ENCODE peak calls at places on chromosome 16, in nine cellular contexts. B is A549; V is T follicular helper cell; O is AG04450; J is caudate nucleus; P is CD8-positive, alpha-beta memory T cell; D is RPMI7951; E is stimulated activated naive B cell treated with anti-CD40 and anti-IgM and Interleukin-4, amounts not matched to agents 10 μg/mL and 1 μg/mL and 100 μg/mL, for 72 hours; L is COLO829. G is an unnamed sample.

GRCh38 chr16:67115649-67116048 is 5.9 kb downstream of the PHAF1 start:
- DNase-seq in B (peak), V (no peak), O (peak), J (no peak), P (no peak), D (peak), E (no peak), L (peak), G (peak)

GRCh38 chr16:21645261-21645721 is 7.1 kb downstream of the IGSF6 start:
- DNase-seq in B (no peak), V (no peak), O (no peak), J (no peak), P (peak), D (peak), E (no peak), L (peak), G (no peak)

GRCh38 chr16:64150193-64150592 is 971.7 kb downstream of the CDH11 start:
- DNase-seq in B (no peak), V (no peak), O (no peak), J (no peak), P (no peak), D (peak), E (no peak), L (no peak), G (no peak)

GRCh38 chr16:72517154-72517553 is 345.2 kb upstream of the PMFBP1 start:
- DNase-seq in B (no peak), V (no peak), O (no peak), J (no peak), P (no peak), D (no peak), E (no peak), L (no peak), G (no peak)

GRCh38 chr16:47308601-47309000 is 152.3 kb downstream of the ITFG1 start:
- DNase-seq in B (no peak), V (no peak), O (no peak), J (no peak), P (no peak), D (no peak), E (no peak), L (no peak), G (no peak)

GRCh38 chr16:66619036-66619435 is 14.5 kb downstream of the CMTM3 start:
- DNase-seq in B (no peak), V (no peak), O (no peak), J (no peak), P (no peak), D (peak), E (no peak), L (no peak), G (no peak)

GRCh38 chr16:83717814-83718213 is 90.0 kb upstream of the HSBP1 start:
- DNase-seq in B (no peak), V (no peak), O (no peak), J (peak), P (no peak), D (peak), E (no peak), L (peak), G (peak)

GRCh38 chr16:72939247-72939646 is 108.7 kb downstream of the ZFHX3 start:
- DNase-seq in B (peak), V (no peak), O (peak), J (no peak), P (no peak), D (peak), E (no peak), L (no peak), G (peak)

GRCh38 chr16:83118365-83118764 is 491.6 kb downstream of the CDH13 start:
- DNase-seq in B (no peak), V (no peak), O (no peak), J (no peak), P (no peak), D (peak), E (no peak), L (no peak), G (no peak)

GRCh38 chr16:13923703-13924298 is 3.8 kb downstream of the ERCC4 start:
- DNase-seq in B (peak), V (no peak), O (no peak), J (no peak), P (peak), D (peak), E (no peak), L (peak), G (no peak)

GRCh38 chr16:78035012-78035411 is 12.7 kb downstream of the CLEC3A start:
- DNase-seq in B (no peak), V (no peak), O (no peak), J (no peak), P (no peak), D (no peak), E (no peak), L (no peak), G (no peak)

GRCh38 chr16:54284319-54284930 is 2.2 kb downstream of the IRX3 start:
- DNase-seq in B (no peak), V (no peak), O (no peak), J (no peak), P (no peak), D (no peak), E (no peak), L (no peak), G (peak)

GRCh38 chr16:11076259-11077018 is 132.1 kb downstream of the CLEC16A start:
- DNase-seq in B (no peak), V (no peak), O (no peak), J (no peak), P (no peak), D (no peak), E (peak), L (no peak), G (no peak)

GRCh38 chr16:70713781-70714180 is 27.9 kb upstream of the MTSS2 start:
- DNase-seq in B (no peak), V (no peak), O (no peak), J (no peak), P (no peak), D (peak), E (no peak), L (no peak), G (no peak)

GRCh38 chr16:87372305-87372704 is 11.3 kb downstream of the FBXO31 start:
- DNase-seq in B (no peak), V (no peak), O (no peak), J (no peak), P (no peak), D (no peak), E (no peak), L (no peak), G (no peak)

GRCh38 chr16:89705006-89705405 is 3.5 kb upstream of the SPATA2L start:
- DNase-seq in B (no peak), V (no peak), O (no peak), J (no peak), P (no peak), D (no peak), E (no peak), L (no peak), G (no peak)

GRCh38 chr16:15539197-15539596 is 103.8 kb downstream of the MARF1 start:
- DNase-seq in B (no peak), V (no peak), O (no peak), J (no peak), P (no peak), D (no peak), E (no peak), L (no peak), G (peak)

GRCh38 chr16:1687427-1688316 is 9.6 kb downstream of the JPT2 start:
- DNase-seq in B (peak), V (no peak), O (no peak), J (no peak), P (no peak), D (no peak), E (no peak), L (no peak), G (peak)

GRCh38 chr16:57071840-57072541 is 20.4 kb upstream of the CPNE2 start:
- DNase-seq in B (peak), V (no peak), O (no peak), J (no peak), P (no peak), D (peak), E (no peak), L (no peak), G (peak)

GRCh38 chr16:84486126-84486525 is 18.3 kb downstream of the MEAK7 start:
- DNase-seq in B (no peak), V (no peak), O (no peak), J (no peak), P (no peak), D (no peak), E (no peak), L (no peak), G (no peak)

GRCh38 chr16:71352963-71353460 is 5.5 kb upstream of the CALB2 start:
- DNase-seq in B (no peak), V (no peak), O (no peak), J (no peak), P (no peak), D (no peak), E (no peak), L (no peak), G (no peak)

GRCh38 chr16:65648111-65648510 is 526.2 kb upstream of the CDH11 start:
- DNase-seq in B (no peak), V (no peak), O (no peak), J (no peak), P (no peak), D (no peak), E (no peak), L (no peak), G (no peak)

GRCh38 chr16:4532238-4532637 is 6.3 kb downstream of the CDIP1 start:
- DNase-seq in B (no peak), V (no peak), O (no peak), J (no peak), P (no peak), D (no peak), E (no peak), L (no peak), G (no peak)

GRCh38 chr16:87146676-87147075 is 170.5 kb downstream of the C16orf95 start:
- DNase-seq in B (no peak), V (no peak), O (no peak), J (no peak), P (no peak), D (no peak), E (no peak), L (no peak), G (no peak)

GRCh38 chr16:78538919-78539318 is 439.5 kb downstream of the WWOX start:
- DNase-seq in B (no peak), V (no peak), O (no peak), J (no peak), P (no peak), D (no peak), E (no peak), L (no peak), G (no peak)

GRCh38 chr16:51155199-51155607 is 4.1 kb upstream of the SALL1 start:
- DNase-seq in B (no peak), V (no peak), O (no peak), J (peak), P (no peak), D (peak), E (no peak), L (no peak), G (no peak)

GRCh38 chr16:28311913-28312312 is 19.6 kb downstream of the SBK1 start:
- DNase-seq in B (no peak), V (no peak), O (no peak), J (no peak), P (peak), D (no peak), E (no peak), L (no peak), G (no peak)

GRCh38 chr16:71540-72341 is 690 bp downstream of the RHBDF1 start:
- DNase-seq in B (peak), V (no peak), O (no peak), J (no peak), P (no peak), D (peak), E (no peak), L (peak), G (peak)

GRCh38 chr16:57265850-57266530 is 18.5 kb downstream of the PLLP start:
- DNase-seq in B (no peak), V (no peak), O (no peak), J (peak), P (no peak), D (peak), E (no peak), L (no peak), G (no peak)

GRCh38 chr16:3274490-3274889 is 8.8 kb upstream of the ZNF263 start:
- DNase-seq in B (no peak), V (no peak), O (no peak), J (no peak), P (no peak), D (peak), E (no peak), L (no peak), G (peak)

GRCh38 chr16:70418274-70418992 is 20.5 kb downstream of the ST3GAL2 start:
- DNase-seq in B (no peak), V (no peak), O (no peak), J (no peak), P (peak), D (no peak), E (no peak), L (no peak), G (no peak)

GRCh38 chr16:24524855-24525652 is 14.3 kb upstream of the RBBP6 start:
- DNase-seq in B (peak), V (no peak), O (no peak), J (no peak), P (no peak), D (no peak), E (no peak), L (no peak), G (no peak)

GRCh38 chr16:84753412-84754325 is 53.9 kb downstream of the USP10 start:
- DNase-seq in B (no peak), V (no peak), O (no peak), J (no peak), P (no peak), D (no peak), E (no peak), L (no peak), G (no peak)

GRCh38 chr16:23857256-23857891 is 21.6 kb downstream of the PRKCB start:
- DNase-seq in B (no peak), V (no peak), O (no peak), J (no peak), P (no peak), D (no peak), E (no peak), L (no peak), G (no peak)

GRCh38 chr16:31508706-31509523 is 724 bp upstream of the RUSF1 start:
- DNase-seq in B (peak), V (no peak), O (no peak), J (no peak), P (no peak), D (peak), E (no peak), L (no peak), G (no peak)

GRCh38 chr16:29154100-29154499 is 169.2 kb downstream of the LAT start:
- DNase-seq in B (no peak), V (no peak), O (no peak), J (no peak), P (no peak), D (no peak), E (no peak), L (no peak), G (no peak)

GRCh38 chr16:28863929-28864886 is 565 bp downstream of the SH2B1 start:
- DNase-seq in B (no peak), V (peak), O (no peak), J (no peak), P (peak), D (peak), E (no peak), L (no peak), G (peak)